ENCODE peak calls at places on chromosomes 12 and 14, in ten cellular contexts. Z is spleen, I is GM12892, L is GM12891, V is K562, E is transverse colon, T is breast epithelium, N is vagina, B is HCT116, S is stomach. Y is an unnamed sample.
A peak's percentile ranks its signal among the peaks of the same experiment; 100 is the strongest.

GRCh38 chr14:30651934-30652333 is 29.8 kb downstream of the SCFD1 start:
- DNase-seq in V (no peak), I (no peak), Z (no peak), E (no peak), T (no peak), B (no peak), S (no peak), N (no peak), L (no peak), Y (no peak)

GRCh38 chr12:89706551-89707348 is 1.9 kb downstream of the ATP2B1 start:
- DNase-seq in N (no peak), V (no peak), B (no peak), T (peak; percentile 45), L (no peak), S (no peak), I (no peak), Z (peak; percentile 76), E (no peak), Y (no peak)

GRCh38 chr12:49244161-49244560 is 20.7 kb upstream of the TUBA1C start:
- DNase-seq in B (no peak), Z (no peak), E (no peak), L (no peak), V (no peak), T (no peak), N (no peak), I (no peak), S (no peak), Y (no peak)

GRCh38 chr14:76644875-76645518 is 116.3 kb upstream of the VASH1 start:
- DNase-seq in I (peak; percentile 25), L (peak; percentile 29), V (peak; percentile 55), Z (no peak), B (peak; percentile 27), E (no peak), T (no peak), S (no peak), N (no peak), Y (no peak)

GRCh38 chr14:76961631-76962302 is 66.7 kb downstream of the IRF2BPL start:
- DNase-seq in S (peak; percentile 77), B (peak; percentile 98), L (peak; percentile 74), I (peak; percentile 62), T (peak; percentile 83), V (peak; percentile 81), E (peak; percentile 89), N (no peak), Z (peak; percentile 97), Y (peak; percentile 90)

GRCh38 chr12:7103837-7104236 is 5.2 kb downstream of the C1RL start:
- DNase-seq in V (no peak), Z (no peak), E (no peak), S (no peak), N (no peak), B (no peak), L (no peak), T (no peak), I (no peak), Y (no peak)

GRCh38 chr12:108801736-108802665 is 55.4 kb downstream of the SSH1 start:
- DNase-seq in S (no peak), Z (peak; percentile 65), I (no peak), E (peak; percentile 27), T (no peak), N (no peak), L (no peak), B (no peak), V (no peak), Y (peak; percentile 83)

GRCh38 chr14:102594514-102595175 is 2.2 kb downstream of the RCOR1 start:
- DNase-seq in Z (peak; percentile 87), E (peak; percentile 85), B (peak; percentile 63), L (peak; percentile 62), S (peak; percentile 75), I (peak; percentile 71), N (no peak), T (peak; percentile 46), V (peak; percentile 72), Y (peak; percentile 81)

GRCh38 chr12:123269395-123269892 is 2.2 kb downstream of the CDK2AP1 start:
- DNase-seq in L (peak; percentile 68), E (peak; percentile 63), N (no peak), T (peak; percentile 80), I (no peak), V (no peak), B (no peak), S (peak; percentile 64), Z (peak; percentile 87), Y (peak; percentile 86)
- TF ChIP-seq POLR2AphosphoS5 in L (no peak), E (no peak), N (no peak), T (no peak), I (no peak), V (no peak), B (no peak), S (no peak), Z (peak; percentile 54), Y (no peak)

GRCh38 chr12:123391546-123392343 is 7.8 kb downstream of the KMT5A start:
- DNase-seq in Z (no peak), S (no peak), E (no peak), V (no peak), I (no peak), B (no peak), T (no peak), L (no peak), N (no peak), Y (no peak)

GRCh38 chr12:123388218-123388947 is 4.5 kb downstream of the KMT5A start:
- DNase-seq in V (peak; percentile 93), Z (peak; percentile 95), B (no peak), I (peak; percentile 85), T (peak; percentile 69), S (peak; percentile 80), E (peak; percentile 82), L (peak; percentile 82), N (no peak), Y (peak; percentile 87)

GRCh38 chr12:123390415-123391093 is 6.6 kb downstream of the KMT5A start:
- DNase-seq in B (no peak), I (no peak), N (no peak), S (no peak), L (no peak), Z (no peak), T (no peak), E (no peak), V (no peak), Y (no peak)

GRCh38 chr12:123388948-123389559 is 5.1 kb downstream of the KMT5A start:
- DNase-seq in L (peak; percentile 49), S (no peak), B (no peak), I (no peak), V (no peak), T (no peak), N (no peak), E (no peak), Z (no peak), Y (no peak)

DNA sequence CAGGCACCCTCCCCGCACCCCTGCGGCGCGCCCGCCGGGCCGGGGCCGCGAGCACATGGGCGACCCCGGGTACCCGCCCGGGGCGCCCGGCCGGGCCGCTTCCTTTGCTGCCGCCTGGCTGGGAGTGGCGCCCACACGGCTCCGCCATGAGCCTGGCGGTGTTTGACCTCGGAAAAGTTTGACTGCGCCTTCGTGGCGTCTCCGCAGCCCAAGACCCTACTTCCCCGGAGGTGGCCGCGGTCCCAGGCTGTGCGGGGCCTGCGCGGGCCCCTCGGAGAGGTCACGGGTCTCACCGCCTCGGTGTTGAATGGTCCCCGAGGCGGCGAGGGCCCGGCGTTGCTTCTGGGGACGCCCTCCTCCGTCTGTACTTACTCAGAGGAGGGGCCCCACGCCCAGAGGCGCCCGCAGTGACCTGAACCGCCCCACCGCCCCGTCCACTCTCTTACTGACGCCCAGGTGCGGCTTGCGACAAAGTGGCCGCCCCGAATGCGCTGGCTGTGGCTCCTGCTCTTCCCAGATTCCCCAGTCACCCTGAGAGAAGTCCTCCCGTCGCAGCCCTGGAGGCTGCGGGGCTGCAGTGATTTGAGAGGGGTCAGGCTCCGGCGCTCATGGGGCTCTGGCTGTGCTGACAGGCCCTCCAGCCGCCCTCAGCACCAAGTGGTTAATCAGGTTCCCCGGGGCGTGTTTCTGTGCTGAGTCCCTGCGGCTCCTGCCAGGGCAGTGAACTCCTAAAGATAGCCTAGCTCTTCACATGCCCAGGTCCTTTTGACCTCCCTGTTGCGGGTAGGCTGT is 5.8 kb downstream of the KMT5A start:
- DNase-seq in E (peak; percentile 79), Z (peak; percentile 90), S (peak; percentile 67), B (no peak), V (peak; percentile 61), I (peak; percentile 60), T (no peak), L (peak; percentile 55), N (no peak), Y (peak; percentile 84)
- TF ChIP-seq POLR2A in E (peak; percentile 75), Z (no peak), S (no peak), B (no peak), V (peak; percentile 28), I (peak; percentile 42), T (no peak), L (no peak), N (no peak), Y (no peak)

GRCh38 chr12:124914392-124915248 is at the start of gene UBC:
- DNase-seq in V (peak; percentile 90), L (peak; percentile 54), Z (peak; percentile 97), I (peak; percentile 60), E (peak; percentile 95), S (peak; percentile 93), N (no peak), T (peak; percentile 90), B (peak; percentile 87), Y (peak; percentile 96)

GRCh38 chr12:124917135-124917840 is 2.8 kb upstream of the UBC start:
- DNase-seq in S (peak; percentile 96), B (peak; percentile 99), Z (peak; percentile 98), E (peak; percentile 97), I (peak; percentile 50), T (peak; percentile 99), N (peak; percentile 99), L (no peak), V (peak; percentile 87), Y (peak; percentile 98)

GRCh38 chr12:124916370-124917134 is 2.1 kb upstream of the UBC start:
- DNase-seq in Z (peak; percentile 71), T (peak; percentile 85), I (no peak), B (peak; percentile 90), V (peak; percentile 50), N (no peak), S (peak; percentile 83), L (no peak), E (peak; percentile 84), Y (peak; percentile 87)

GRCh38 chr12:124913474-124914391 is 717 bp downstream of the UBC start:
- DNase-seq in V (peak; percentile 75), B (no peak), L (peak; percentile 22), I (peak; percentile 42), Z (peak; percentile 98), E (peak; percentile 94), N (no peak), S (peak; percentile 91), T (peak; percentile 90), Y (peak; percentile 95)

GRCh38 chr12:124915249-124916236 is 1.1 kb upstream of the UBC start:
- DNase-seq in V (peak; percentile 63), B (no peak), T (peak; percentile 59), Z (no peak), E (peak; percentile 73), S (peak; percentile 60), L (no peak), N (no peak), I (no peak), Y (no peak)
- TF ChIP-seq POLR2AphosphoS5 in V (no peak), B (no peak), T (no peak), Z (no peak), E (no peak), S (no peak), L (no peak), N (peak; percentile 56), I (no peak), Y (no peak)

GRCh38 chr12:128823216-128823915 is 392 bp downstream of the SLC15A4 start:
- DNase-seq in B (no peak), Z (peak; percentile 92), T (no peak), S (no peak), L (no peak), V (peak; percentile 45), I (no peak), E (peak; percentile 57), N (no peak), Y (peak; percentile 68)

GRCh38 chr12:128819293-128820144 is 4.2 kb downstream of the SLC15A4 start:
- DNase-seq in I (no peak), S (peak; percentile 21), N (no peak), V (no peak), L (no peak), T (no peak), E (no peak), Z (no peak), B (no peak), Y (peak; percentile 27)

GRCh38 chr12:128818065-128819022 is 5.4 kb downstream of the SLC15A4 start:
- DNase-seq in Z (no peak), B (no peak), V (no peak), I (no peak), N (no peak), E (no peak), S (peak; percentile 24), L (no peak), T (no peak), Y (no peak)

GRCh38 chr12:128820253-128820652 is 3.5 kb downstream of the SLC15A4 start:
- DNase-seq in V (no peak), B (no peak), L (no peak), T (no peak), N (no peak), I (no peak), S (no peak), Z (no peak), E (no peak), Y (no peak)

GRCh38 chr12:128820723-128821432 is 2.9 kb downstream of the SLC15A4 start:
- DNase-seq in I (no peak), V (no peak), E (peak; percentile 69), B (no peak), Z (peak; percentile 90), N (no peak), L (no peak), T (no peak), S (peak; percentile 44), Y (peak; percentile 54)
- TF ChIP-seq POLR2A in I (peak; percentile 74), V (no peak), E (peak; percentile 36), B (no peak), Z (peak; percentile 9), N (no peak), L (peak; percentile 86), T (no peak), S (no peak), Y (no peak)